ENCODE peak calls at places on chromosomes 1 and 21, in four cellular contexts. E is IMR-90, S is H1, M is neuronal stem cell. D is an unnamed sample.

GRCh38 chr1:207219979-207220889 is 101.2 kb upstream of the CD55 start:
- DNase-seq in E (no peak), S (peak), M (no peak), D (peak)

GRCh38 chr1:98388431-98388830 is 273.1 kb upstream of the SNX7 start:
- DNase-seq in E (peak), S (no peak), M (no peak), D (no peak)

GRCh38 chr1:160397651-160398050 is 2.7 kb upstream of the VANGL2 start:
- DNase-seq in E (no peak), S (no peak), M (no peak), D (no peak)

GRCh38 chr1:30998887-30999286 is 66.6 kb downstream of the PUM1 start:
- DNase-seq in E (no peak), S (no peak), M (no peak), D (peak)

GRCh38 chr21:41438425-41439113 is 12.5 kb downstream of the MX1 start:
- DNase-seq in E (no peak), S (peak), M (no peak), D (no peak)

GRCh38 chr21:42219606-42220137 is 732 bp downstream of the ABCG1 start:
- DNase-seq in E (peak), S (peak), M (no peak), D (no peak)

GRCh38 chr1:68346192-68346808 is 103.5 kb downstream of the RPE65 start:
- DNase-seq in E (peak), S (no peak), M (no peak), D (peak)

GRCh38 chr1:204923209-204923608 is 52.5 kb downstream of the NFASC start:
- DNase-seq in E (no peak), S (no peak), M (no peak), D (peak)

GRCh38 chr1:170414989-170415733 is 116.8 kb upstream of the GORAB start:
- DNase-seq in E (peak), S (no peak), M (no peak), D (no peak)

GRCh38 chr1:113835686-113836290 is 23.5 kb upstream of the RSBN1 start:
- DNase-seq in E (peak), S (no peak), M (no peak), D (peak)

GRCh38 chr1:21072721-21073120 is 104.0 kb downstream of the EIF4G3 start:
- DNase-seq in E (peak), S (no peak), M (no peak), D (no peak)

GRCh38 chr1:14476170-14476955 is 122.1 kb upstream of the KAZN start:
- DNase-seq in E (peak), S (no peak), M (no peak), D (peak)

GRCh38 chr1:223363057-223363855 is 720 bp downstream of the SUSD4 start:
- DNase-seq in E (peak), S (peak), M (peak), D (peak)

GRCh38 chr1:150877220-150877516 is 769 bp upstream of the ARNT start:
- DNase-seq in E (no peak), S (no peak), M (no peak), D (peak)

GRCh38 chr1:212816567-212817278 is 25.0 kb downstream of the TATDN3 start:
- DNase-seq in E (peak), S (no peak), M (no peak), D (no peak)

GRCh38 chr1:23187637-23188036 is 19.0 kb upstream of the LUZP1 start:
- DNase-seq in E (no peak), S (no peak), M (no peak), D (no peak)

GRCh38 chr1:207844374-207844773 is 66.6 kb downstream of the CD34 start:
- DNase-seq in E (no peak), S (no peak), M (no peak), D (no peak)

GRCh38 chr1:11456970-11457369 is 22.0 kb upstream of the DISP3 start:
- DNase-seq in E (no peak), S (no peak), M (no peak), D (no peak)

GRCh38 chr1:186648606-186649005 is 31.6 kb downstream of the PTGS2 start:
- DNase-seq in E (no peak), S (no peak), M (no peak), D (no peak)

GRCh38 chr1:230140221-230141001 is 73.4 kb downstream of the GALNT2 start:
- DNase-seq in E (peak), S (no peak), M (no peak), D (no peak)

GRCh38 chr1:9601942-9602793 is 13.5 kb downstream of the TMEM201 start:
- DNase-seq in E (no peak), S (no peak), M (no peak), D (no peak)

GRCh38 chr1:113949007-113949406 is 19.9 kb downstream of the HIPK1 start:
- DNase-seq in E (no peak), S (no peak), M (no peak), D (no peak)

GRCh38 chr1:59692591-59692990 is 122.2 kb upstream of the HOOK1 start:
- DNase-seq in E (peak), S (no peak), M (no peak), D (peak)

GRCh38 chr1:180040034-180040433 is 85.4 kb downstream of the CEP350 start:
- DNase-seq in E (peak), S (no peak), M (no peak), D (no peak)

GRCh38 chr1:41914515-41914914 is 4.2 kb downstream of the HIVEP3 start:
- DNase-seq in E (no peak), S (no peak), M (no peak), D (no peak)

GRCh38 chr1:228274452-228275153 is 66.8 kb downstream of the OBSCN start:
- DNase-seq in E (no peak), S (no peak), M (no peak), D (peak)

GRCh38 chr1:156076609-156077429 is 5.4 kb downstream of the MEX3A start:
- DNase-seq in E (no peak), S (peak), M (no peak), D (no peak)

GRCh38 chr1:39497570-39497969 is 6.1 kb downstream of the BMP8A start:
- DNase-seq in E (no peak), S (no peak), M (no peak), D (no peak)

GRCh38 chr1:51058863-51059262 is 43.2 kb upstream of the C1orf185 start:
- DNase-seq in E (peak), S (no peak), M (no peak), D (peak)

GRCh38 chr1:88768816-88769215 is 84.7 kb downstream of the PKN2 start:
- DNase-seq in E (no peak), S (no peak), M (no peak), D (no peak)

GRCh38 chr1:205438213-205439158 is 16.6 kb upstream of the LEMD1 start:
- DNase-seq in E (peak), S (peak), M (no peak), D (peak)

GRCh38 chr21:31665397-31665796 is 5.9 kb downstream of the SOD1 start:
- DNase-seq in E (peak), S (no peak), M (no peak), D (peak)

GRCh38 chr1:246497331-246497915 is 9.7 kb downstream of the SMYD3 start:
- DNase-seq in E (peak), S (no peak), M (peak), D (peak)

GRCh38 chr1:53734650-53735211 is 4.2 kb downstream of the GLIS1 start:
- DNase-seq in E (peak), S (no peak), M (no peak), D (no peak)

GRCh38 chr1:77888071-77888428 is 374 bp upstream of the NEXN start:
- DNase-seq in E (peak), S (no peak), M (no peak), D (no peak)
- H3K18ac ChIP-seq in E (peak), S (peak), M (peak), D (peak)

GRCh38 chr21:37368536-37369279 is 2.1 kb downstream of the DYRK1A start:
- DNase-seq in E (peak), S (no peak), M (no peak), D (no peak)
- H3K18ac ChIP-seq in E (peak), S (peak), M (no peak), D (peak)

GRCh38 chr1:93827128-93827527 is 51.9 kb downstream of the DNTTIP2 start:
- DNase-seq in E (no peak), S (no peak), M (no peak), D (no peak)

GRCh38 chr1:93828437-93828756 is 50.6 kb downstream of the DNTTIP2 start:
- DNase-seq in E (no peak), S (no peak), M (no peak), D (no peak)

GRCh38 chr1:93827633-93828436 is 51.2 kb downstream of the DNTTIP2 start:
- DNase-seq in E (peak), S (no peak), M (no peak), D (peak)

GRCh38 chr1:93824869-93825268 is 54.1 kb downstream of the DNTTIP2 start:
- DNase-seq in E (no peak), S (no peak), M (no peak), D (no peak)

GRCh38 chr1:93829061-93829460 is 49.9 kb downstream of the DNTTIP2 start:
- DNase-seq in E (no peak), S (peak), M (no peak), D (no peak)
- H3K18ac ChIP-seq in E (no peak), S (no peak), M (no peak), D (peak)

DNA sequence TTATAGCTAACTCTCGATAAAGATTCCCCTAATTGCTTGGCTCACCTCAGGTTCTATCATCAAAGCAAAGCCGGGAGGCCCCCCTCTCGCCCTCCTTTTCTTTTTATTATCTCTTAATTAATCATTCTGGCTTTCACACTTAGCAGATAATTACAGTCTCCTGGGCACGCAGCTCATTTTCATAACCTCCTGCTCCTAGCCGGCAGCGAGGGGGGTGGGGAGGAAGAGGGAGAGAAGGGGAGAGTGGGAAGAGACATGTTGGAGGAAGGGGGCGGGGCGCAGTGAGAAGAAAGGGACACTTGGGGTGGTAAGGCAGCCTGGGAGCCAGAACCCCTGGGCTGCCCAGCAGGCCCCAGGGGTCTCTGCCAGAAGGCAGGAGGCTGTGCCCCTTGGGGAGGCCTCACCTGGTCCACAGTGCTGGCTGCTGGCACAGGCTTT is 14.5 kb downstream of the KIRREL1 start:
- DNase-seq in E (no peak), S (no peak), M (no peak), D (peak)
- H3K18ac ChIP-seq in E (peak), S (peak), M (peak), D (peak)

D was measured in mesendoderm.